ENCODE peak calls at places on chromosomes 7 and 10, in five cellular contexts. K, W, D, C and Z are unnamed samples.

GRCh38 chr7:138512885-138513284 is 52.8 kb downstream of the TRIM24 start:
- DNase-seq in K (no peak), W (no peak), D (no peak), C (no peak), Z (no peak)

GRCh38 chr10:27779462-27779861 is 33.8 kb upstream of the MKX start:
- DNase-seq in K (no peak), W (no peak), D (no peak), C (no peak), Z (peak; percentile 0)

GRCh38 chr7:122766593-122766992 is 63.9 kb upstream of the RNF148 start:
- DNase-seq in K (no peak), W (no peak), D (no peak), C (no peak), Z (no peak)

GRCh38 chr10:9069136-9069535 is 1014.6 kb downstream of the GATA3 start:
- DNase-seq in K (no peak), W (no peak), D (no peak), C (no peak), Z (no peak)

GRCh38 chr10:23695825-23696420 is 257.0 kb downstream of the OTUD1 start:
- DNase-seq in K (no peak), W (no peak), D (no peak), C (peak; percentile 51), Z (no peak)

GRCh38 chr10:103849212-103849877 is 6.0 kb downstream of the SH3PXD2A start:
- DNase-seq in K (no peak), W (no peak), D (no peak), C (no peak), Z (no peak)

GRCh38 chr7:44914992-44915607 is 29.8 kb upstream of the PURB start:
- DNase-seq in K (no peak), W (no peak), D (no peak), C (no peak), Z (no peak)

GRCh38 chr7:1201916-1202315 is 30.8 kb upstream of the UNCX start:
- DNase-seq in K (no peak), W (no peak), D (peak; percentile 9), C (no peak), Z (no peak)

GRCh38 chr10:133353202-133353959 is 4.4 kb downstream of the FUOM start:
- DNase-seq in K (no peak), W (no peak), D (no peak), C (peak; percentile 56), Z (no peak)

GRCh38 chr7:38318803-38319416 is 45.5 kb upstream of the TARP start:
- DNase-seq in K (peak; percentile 61), W (peak; percentile 23), D (peak; percentile 30), C (no peak), Z (peak; percentile 81)

GRCh38 chr10:111221682-111222470 is 145.0 kb downstream of the ADRA2A start:
- DNase-seq in K (no peak), W (no peak), D (no peak), C (no peak), Z (no peak)

GRCh38 chr10:111222961-111223360 is 146.1 kb downstream of the ADRA2A start:
- DNase-seq in K (no peak), W (no peak), D (no peak), C (no peak), Z (no peak)
- TF ChIP-seq MAFK in K (no peak), W (no peak), D (no peak), C (no peak), Z (no peak)

DNA sequence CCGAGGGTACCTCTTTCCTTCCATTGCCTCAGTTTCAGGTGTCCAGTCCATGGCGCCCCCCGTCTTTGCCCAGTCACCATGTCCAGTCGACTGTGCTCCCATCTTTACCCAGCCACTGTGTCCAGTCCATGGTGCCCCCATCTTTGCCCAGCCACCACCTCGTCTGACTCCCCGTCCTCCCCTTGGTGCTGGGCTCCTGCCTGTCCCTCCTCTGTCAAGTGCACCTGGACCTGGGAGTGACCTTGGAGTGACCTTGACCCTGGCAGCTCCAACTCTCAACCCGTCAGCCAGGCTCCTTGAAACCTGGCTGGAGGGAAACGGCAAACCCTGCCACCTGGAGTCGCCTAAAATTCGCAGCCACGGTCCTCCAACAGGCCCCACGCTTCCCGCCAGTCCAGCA is 180.2 kb downstream of the ADARB2 start:
- DNase-seq in K (no peak), W (no peak), D (no peak), C (no peak), Z (no peak)
- TF ChIP-seq MAFK in K (no peak), W (no peak), D (no peak), C (no peak), Z (no peak)

GRCh38 chr7:12249706-12250105 is 38.6 kb downstream of the TMEM106B start:
- DNase-seq in K (no peak), W (no peak), D (no peak), C (no peak), Z (no peak)

GRCh38 chr7:12239821-12240220 is 28.7 kb downstream of the TMEM106B start:
- DNase-seq in K (no peak), W (no peak), D (no peak), C (no peak), Z (no peak)

GRCh38 chr7:12244694-12245093 is 33.6 kb downstream of the TMEM106B start:
- DNase-seq in K (no peak), W (no peak), D (no peak), C (no peak), Z (no peak)

GRCh38 chr7:12244129-12244528 is 33.0 kb downstream of the TMEM106B start:
- DNase-seq in K (peak; percentile 10), W (peak; percentile 43), D (no peak), C (peak; percentile 47), Z (peak; percentile 8)
- TF ChIP-seq MAFK in K (no peak), W (no peak), D (no peak), C (no peak), Z (no peak)

GRCh38 chr10:15636446-15636845 is 83.3 kb downstream of the ITGA8 start:
- DNase-seq in K (no peak), W (no peak), D (no peak), C (no peak), Z (no peak)

GRCh38 chr10:15640536-15641085 is 79.1 kb downstream of the ITGA8 start:
- DNase-seq in K (no peak), W (no peak), D (no peak), C (no peak), Z (no peak)

GRCh38 chr10:15642095-15642494 is 77.6 kb downstream of the ITGA8 start:
- DNase-seq in K (no peak), W (no peak), D (no peak), C (no peak), Z (peak; percentile 11)
- TF ChIP-seq MAFK in K (no peak), W (no peak), D (no peak), C (no peak), Z (no peak)

DNA sequence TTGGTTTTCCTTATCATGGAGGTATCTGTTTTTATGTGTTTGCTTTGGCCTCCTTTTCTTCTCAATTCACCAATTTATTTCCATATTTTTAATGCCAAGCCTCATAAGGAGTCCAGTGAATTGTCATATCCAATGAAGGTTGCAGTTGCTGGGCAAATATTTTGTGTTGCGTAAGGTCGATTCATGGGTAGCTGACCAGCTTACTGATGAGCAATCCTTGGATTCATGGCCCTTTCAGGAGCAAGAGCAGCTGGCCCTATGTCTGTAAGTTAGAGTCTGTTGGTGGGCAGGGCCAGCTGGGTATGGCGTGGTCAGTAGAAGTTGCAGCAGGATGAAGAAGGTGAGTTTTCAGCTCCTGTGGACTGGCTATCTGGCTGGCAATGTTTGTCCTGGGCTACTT is 183.0 kb downstream of the PFKFB3 start:
- DNase-seq in K (no peak), W (no peak), D (no peak), C (no peak), Z (peak; percentile 63)
- TF ChIP-seq MAFK in K (no peak), W (no peak), D (no peak), C (no peak), Z (no peak)

GRCh38 chr7:41046221-41046761 is 656.6 kb downstream of the INHBA start:
- DNase-seq in K (no peak), W (no peak), D (no peak), C (peak; percentile 22), Z (peak; percentile 81)
- TF ChIP-seq MAFK in K (no peak), W (no peak), D (no peak), C (no peak), Z (no peak)

DNA sequence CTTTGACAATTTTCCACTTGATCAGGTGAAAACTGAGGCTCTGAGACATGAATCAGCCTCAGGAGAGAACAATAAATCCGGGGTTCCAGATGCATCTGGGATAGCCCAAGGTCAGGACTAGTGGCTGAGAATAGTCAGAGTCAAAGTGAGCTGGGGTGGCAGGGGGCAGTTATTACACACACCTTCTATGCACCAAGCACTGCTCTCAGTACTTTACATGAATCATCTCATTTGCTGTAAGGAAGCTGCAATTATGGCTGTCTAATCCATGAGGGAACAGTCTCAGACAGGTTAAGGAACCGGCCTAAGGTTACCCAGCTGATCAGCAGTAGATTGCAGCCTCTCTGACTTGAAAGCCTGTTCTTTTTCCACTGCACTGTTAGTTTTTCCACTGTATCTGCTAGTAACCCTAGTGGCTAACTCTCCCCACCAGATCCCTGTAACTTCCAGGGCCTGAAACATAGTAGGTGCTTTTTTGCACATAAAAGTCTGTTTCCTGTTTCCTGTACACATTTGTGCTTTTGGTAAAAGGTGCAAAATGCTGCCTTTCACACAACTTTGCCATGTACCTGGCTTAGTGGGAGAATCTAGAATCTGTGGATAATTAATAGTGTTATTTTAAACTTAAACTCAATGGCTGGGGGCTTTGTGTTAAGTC is 125.9 kb downstream of the EMX2 start:
- DNase-seq in K (no peak), W (no peak), D (no peak), C (no peak), Z (no peak)
- TF ChIP-seq MAFK in K (no peak), W (no peak), D (no peak), C (no peak), Z (no peak)

DNA sequence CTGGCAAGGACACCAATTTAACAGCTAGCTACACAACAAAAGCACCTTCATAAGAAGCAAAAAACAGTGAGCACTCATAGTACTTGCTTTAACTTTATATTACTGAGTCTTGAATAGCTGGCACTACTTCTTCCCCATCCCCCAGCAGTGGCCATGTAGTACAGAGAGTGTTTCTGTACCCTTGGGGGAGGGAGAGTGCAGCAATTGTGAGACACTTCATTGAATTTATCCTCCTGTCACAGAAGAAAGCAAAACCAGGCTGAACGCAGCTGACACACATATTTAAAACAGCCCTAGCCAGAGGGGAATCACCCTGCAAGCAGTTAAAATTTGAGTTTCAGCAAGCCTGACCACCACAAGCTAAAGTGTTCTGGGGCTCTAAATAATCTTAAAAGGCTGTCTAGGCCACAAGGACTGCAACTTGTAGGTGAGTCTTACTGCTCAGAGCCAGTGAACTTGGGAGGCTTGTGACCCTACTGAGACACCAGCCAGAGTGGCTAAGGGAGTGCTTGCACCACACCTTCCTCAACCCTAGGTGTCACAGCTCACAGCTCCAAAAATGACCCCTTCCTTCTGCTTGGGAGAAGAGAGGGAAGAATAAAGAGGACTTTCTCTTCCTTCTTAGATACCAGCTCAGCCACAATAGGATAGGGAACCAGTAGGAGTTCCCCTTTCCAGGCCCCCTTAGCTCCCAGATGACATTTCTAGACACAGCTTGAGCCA is 97.6 kb upstream of the MEOX2 start:
- DNase-seq in K (no peak), W (no peak), D (no peak), C (no peak), Z (no peak)
- TF ChIP-seq MAFK in K (no peak), W (no peak), D (no peak), C (no peak), Z (no peak)

DNA sequence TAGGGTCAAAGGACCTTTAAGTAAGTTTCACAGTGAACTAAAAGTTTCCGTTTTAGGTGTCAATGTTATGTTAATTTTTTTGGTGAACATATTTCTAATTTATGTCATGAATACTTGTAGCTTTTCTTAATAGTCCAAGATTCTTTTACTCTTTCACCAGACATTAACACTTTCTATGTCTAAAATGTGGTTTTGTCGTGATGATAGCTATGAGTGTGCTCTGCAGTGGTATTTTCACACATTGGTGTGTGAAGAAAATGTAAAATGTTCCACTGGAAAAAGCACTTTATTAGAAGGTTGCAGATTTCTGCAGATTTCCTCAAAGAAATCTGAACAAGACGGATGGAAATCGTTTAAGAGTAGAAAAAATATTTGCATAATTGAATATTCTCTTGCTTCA is 561.0 kb upstream of the ANKRD30A start:
- DNase-seq in K (no peak), W (no peak), D (no peak), C (no peak), Z (no peak)
- TF ChIP-seq MAFK in K (no peak), W (no peak), D (no peak), C (no peak), Z (no peak)